ENCODE peak calls at places on chromosome 3, in ten cellular contexts. One of them, this sample, is unnamed.

GRCh38 chr3:63960048-63960711 is 48.0 kb upstream of the SCAANT1 start:
- DNase-seq in naive B cell: no peak
- DNase-seq in naive thymus-derived CD8-positive, alpha-beta T cell: no peak
- DNase-seq in AG10803: peak
- DNase-seq in Calu3: peak
- DNase-seq in right atrium auricular region: no peak
- DNase-seq in activated CD4-positive, CD25-positive, alpha-beta regulatory T cell treated with anti-CD3 and anti-CD28 coated beads, Interleukin-2, amount 50 U/mL, for 72 hours: no peak
- DNase-seq in cardiac fibroblast: peak
- DNase-seq in erythroblast: peak
- DNase-seq in EL: peak
- DNase-seq in this sample: peak

GRCh38 chr3:45642731-45643152 is 46.5 kb upstream of the SACM1L start:
- DNase-seq in cardiac fibroblast: peak
- DNase-seq in right atrium auricular region: no peak
- DNase-seq in erythroblast: no peak
- DNase-seq in naive B cell: no peak
- DNase-seq in activated CD4-positive, CD25-positive, alpha-beta regulatory T cell treated with anti-CD3 and anti-CD28 coated beads, Interleukin-2, amount 50 U/mL, for 72 hours: no peak
- DNase-seq in naive thymus-derived CD8-positive, alpha-beta T cell: no peak
- DNase-seq in Calu3: no peak
- DNase-seq in AG10803: peak
- DNase-seq in EL: peak
- DNase-seq in this sample: peak

GRCh38 chr3:118799303-118799702 is 235.3 kb downstream of the IGSF11 start:
- DNase-seq in activated CD4-positive, CD25-positive, alpha-beta regulatory T cell treated with anti-CD3 and anti-CD28 coated beads, Interleukin-2, amount 50 U/mL, for 72 hours: no peak
- DNase-seq in right atrium auricular region: no peak
- DNase-seq in AG10803: no peak
- DNase-seq in Calu3: no peak
- DNase-seq in naive B cell: no peak
- DNase-seq in erythroblast: no peak
- DNase-seq in cardiac fibroblast: no peak
- DNase-seq in naive thymus-derived CD8-positive, alpha-beta T cell: no peak
- DNase-seq in EL: no peak
- DNase-seq in this sample: no peak

GRCh38 chr3:101070260-101071121 is 77.3 kb upstream of the ABI3BP start:
- DNase-seq in erythroblast: peak
- DNase-seq in naive thymus-derived CD8-positive, alpha-beta T cell: peak
- DNase-seq in Calu3: peak
- DNase-seq in AG10803: no peak
- DNase-seq in right atrium auricular region: no peak
- DNase-seq in EL: peak
- DNase-seq in naive B cell: peak
- DNase-seq in cardiac fibroblast: peak
- DNase-seq in activated CD4-positive, CD25-positive, alpha-beta regulatory T cell treated with anti-CD3 and anti-CD28 coated beads, Interleukin-2, amount 50 U/mL, for 72 hours: peak
- DNase-seq in this sample: peak

GRCh38 chr3:195731356-195731960 is 10.7 kb downstream of the MUC20 start:
- DNase-seq in cardiac fibroblast: no peak
- DNase-seq in AG10803: no peak
- DNase-seq in erythroblast: no peak
- DNase-seq in naive B cell: no peak
- DNase-seq in naive thymus-derived CD8-positive, alpha-beta T cell: no peak
- DNase-seq in right atrium auricular region: no peak
- DNase-seq in EL: no peak
- DNase-seq in Calu3: no peak
- DNase-seq in activated CD4-positive, CD25-positive, alpha-beta regulatory T cell treated with anti-CD3 and anti-CD28 coated beads, Interleukin-2, amount 50 U/mL, for 72 hours: no peak
- DNase-seq in this sample: no peak

GRCh38 chr3:64473476-64473875 is 214.3 kb downstream of the ADAMTS9 start:
- DNase-seq in erythroblast: no peak
- DNase-seq in right atrium auricular region: no peak
- DNase-seq in cardiac fibroblast: no peak
- DNase-seq in AG10803: no peak
- DNase-seq in activated CD4-positive, CD25-positive, alpha-beta regulatory T cell treated with anti-CD3 and anti-CD28 coated beads, Interleukin-2, amount 50 U/mL, for 72 hours: no peak
- DNase-seq in naive thymus-derived CD8-positive, alpha-beta T cell: no peak
- DNase-seq in Calu3: no peak
- DNase-seq in EL: no peak
- DNase-seq in naive B cell: no peak
- DNase-seq in this sample: peak

GRCh38 chr3:72728958-72729467 is 119.2 kb downstream of the SHQ1 start:
- DNase-seq in naive B cell: no peak
- DNase-seq in erythroblast: no peak
- DNase-seq in AG10803: no peak
- DNase-seq in EL: no peak
- DNase-seq in cardiac fibroblast: no peak
- DNase-seq in Calu3: peak
- DNase-seq in naive thymus-derived CD8-positive, alpha-beta T cell: no peak
- DNase-seq in right atrium auricular region: no peak
- DNase-seq in activated CD4-positive, CD25-positive, alpha-beta regulatory T cell treated with anti-CD3 and anti-CD28 coated beads, Interleukin-2, amount 50 U/mL, for 72 hours: no peak
- DNase-seq in this sample: no peak

GRCh38 chr3:180358179-180358578 is 243.8 kb upstream of the TTC14 start:
- DNase-seq in erythroblast: no peak
- DNase-seq in right atrium auricular region: no peak
- DNase-seq in EL: peak
- DNase-seq in Calu3: no peak
- DNase-seq in naive B cell: no peak
- DNase-seq in naive thymus-derived CD8-positive, alpha-beta T cell: no peak
- DNase-seq in cardiac fibroblast: peak
- DNase-seq in AG10803: peak
- DNase-seq in activated CD4-positive, CD25-positive, alpha-beta regulatory T cell treated with anti-CD3 and anti-CD28 coated beads, Interleukin-2, amount 50 U/mL, for 72 hours: no peak
- DNase-seq in this sample: no peak

GRCh38 chr3:16675805-16676204 is 70.6 kb upstream of the DAZL start:
- DNase-seq in activated CD4-positive, CD25-positive, alpha-beta regulatory T cell treated with anti-CD3 and anti-CD28 coated beads, Interleukin-2, amount 50 U/mL, for 72 hours: no peak
- DNase-seq in EL: no peak
- DNase-seq in AG10803: no peak
- DNase-seq in erythroblast: no peak
- DNase-seq in cardiac fibroblast: no peak
- DNase-seq in Calu3: no peak
- DNase-seq in naive B cell: no peak
- DNase-seq in naive thymus-derived CD8-positive, alpha-beta T cell: no peak
- DNase-seq in right atrium auricular region: no peak
- DNase-seq in this sample: no peak

GRCh38 chr3:159208080-159208479 is 406.2 kb downstream of the MFSD1 start:
- DNase-seq in right atrium auricular region: no peak
- DNase-seq in activated CD4-positive, CD25-positive, alpha-beta regulatory T cell treated with anti-CD3 and anti-CD28 coated beads, Interleukin-2, amount 50 U/mL, for 72 hours: no peak
- DNase-seq in cardiac fibroblast: no peak
- DNase-seq in naive thymus-derived CD8-positive, alpha-beta T cell: no peak
- DNase-seq in AG10803: no peak
- DNase-seq in EL: no peak
- DNase-seq in naive B cell: no peak
- DNase-seq in Calu3: no peak
- DNase-seq in erythroblast: no peak
- DNase-seq in this sample: peak

GRCh38 chr3:69197922-69198540 is 75.6 kb upstream of the LMOD3 start:
- DNase-seq in Calu3: no peak
- DNase-seq in erythroblast: no peak
- DNase-seq in EL: no peak
- DNase-seq in activated CD4-positive, CD25-positive, alpha-beta regulatory T cell treated with anti-CD3 and anti-CD28 coated beads, Interleukin-2, amount 50 U/mL, for 72 hours: no peak
- DNase-seq in naive B cell: no peak
- DNase-seq in AG10803: no peak
- DNase-seq in cardiac fibroblast: no peak
- DNase-seq in right atrium auricular region: no peak
- DNase-seq in naive thymus-derived CD8-positive, alpha-beta T cell: no peak
- DNase-seq in this sample: no peak

GRCh38 chr3:182327196-182327681 is 466.1 kb upstream of the ATP11B start:
- DNase-seq in cardiac fibroblast: no peak
- DNase-seq in activated CD4-positive, CD25-positive, alpha-beta regulatory T cell treated with anti-CD3 and anti-CD28 coated beads, Interleukin-2, amount 50 U/mL, for 72 hours: no peak
- DNase-seq in EL: no peak
- DNase-seq in erythroblast: no peak
- DNase-seq in naive thymus-derived CD8-positive, alpha-beta T cell: no peak
- DNase-seq in AG10803: peak
- DNase-seq in right atrium auricular region: no peak
- DNase-seq in Calu3: no peak
- DNase-seq in naive B cell: no peak
- DNase-seq in this sample: no peak

GRCh38 chr3:26623409-26624208 is 1.0 kb downstream of the LRRC3B start:
- DNase-seq in Calu3: no peak
- DNase-seq in AG10803: no peak
- DNase-seq in right atrium auricular region: no peak
- DNase-seq in activated CD4-positive, CD25-positive, alpha-beta regulatory T cell treated with anti-CD3 and anti-CD28 coated beads, Interleukin-2, amount 50 U/mL, for 72 hours: no peak
- DNase-seq in naive B cell: no peak
- DNase-seq in EL: no peak
- DNase-seq in erythroblast: no peak
- DNase-seq in cardiac fibroblast: no peak
- DNase-seq in naive thymus-derived CD8-positive, alpha-beta T cell: no peak
- DNase-seq in this sample: no peak

GRCh38 chr3:33791477-33792166 is 6.8 kb upstream of the PDCD6IP start:
- DNase-seq in cardiac fibroblast: peak
- DNase-seq in right atrium auricular region: no peak
- DNase-seq in naive thymus-derived CD8-positive, alpha-beta T cell: no peak
- DNase-seq in EL: peak
- DNase-seq in Calu3: no peak
- DNase-seq in activated CD4-positive, CD25-positive, alpha-beta regulatory T cell treated with anti-CD3 and anti-CD28 coated beads, Interleukin-2, amount 50 U/mL, for 72 hours: no peak
- DNase-seq in erythroblast: peak
- DNase-seq in AG10803: no peak
- DNase-seq in naive B cell: no peak
- DNase-seq in this sample: no peak